ENCODE peak calls at places on chromosomes 7 and 10, in seven cellular contexts. One of them, this sample, is unnamed.
A peak's percentile ranks its signal among the peaks of the same experiment; 100 is the strongest.

GRCh38 chr10:29063806-29064644 is 224.8 kb upstream of the LYZL1 start:
- DNase-seq in neural crest cell: no peak
- DNase-seq in glutamatergic neuron: no peak
- DNase-seq in HFF-Myc: no peak
- DNase-seq in upper lobe of left lung: no peak
- DNase-seq in A673: peak; percentile 62
- DNase-seq in right lobe of liver: no peak
- DNase-seq in this sample: no peak

GRCh38 chr10:7372504-7372903 is 38.3 kb downstream of the SFMBT2 start:
- DNase-seq in neural crest cell: no peak
- DNase-seq in glutamatergic neuron: no peak
- DNase-seq in HFF-Myc: no peak
- DNase-seq in upper lobe of left lung: no peak
- DNase-seq in A673: no peak
- DNase-seq in right lobe of liver: no peak
- DNase-seq in this sample: no peak

GRCh38 chr10:53403688-53404087 is 631.1 kb upstream of the MBL2 start:
- DNase-seq in neural crest cell: no peak
- DNase-seq in glutamatergic neuron: no peak
- DNase-seq in HFF-Myc: no peak
- DNase-seq in upper lobe of left lung: peak; percentile 30
- DNase-seq in A673: peak; percentile 0
- DNase-seq in right lobe of liver: peak; percentile 93
- DNase-seq in this sample: no peak

GRCh38 chr7:137081276-137081675 is 212.8 kb downstream of the CHRM2 start:
- DNase-seq in neural crest cell: no peak
- DNase-seq in glutamatergic neuron: no peak
- DNase-seq in HFF-Myc: no peak
- DNase-seq in upper lobe of left lung: no peak
- DNase-seq in A673: no peak
- DNase-seq in right lobe of liver: no peak
- DNase-seq in this sample: no peak

GRCh38 chr10:44978570-44979280 is at the start of gene DEPP1:
- DNase-seq in neural crest cell: peak; percentile 58
- DNase-seq in glutamatergic neuron: peak; percentile 92
- DNase-seq in HFF-Myc: no peak
- DNase-seq in upper lobe of left lung: peak; percentile 96
- DNase-seq in A673: peak; percentile 91
- DNase-seq in right lobe of liver: peak; percentile 94
- DNase-seq in this sample: no peak

GRCh38 chr7:132897093-132897492 is 184.8 kb downstream of the CHCHD3 start:
- DNase-seq in neural crest cell: no peak
- DNase-seq in glutamatergic neuron: no peak
- DNase-seq in HFF-Myc: no peak
- DNase-seq in upper lobe of left lung: no peak
- DNase-seq in A673: no peak
- DNase-seq in right lobe of liver: no peak
- DNase-seq in this sample: no peak

GRCh38 chr10:22630229-22631174 is 83.9 kb downstream of the PIP4K2A start:
- DNase-seq in neural crest cell: no peak
- DNase-seq in glutamatergic neuron: no peak
- DNase-seq in HFF-Myc: no peak
- DNase-seq in upper lobe of left lung: no peak
- DNase-seq in A673: peak; percentile 65
- DNase-seq in right lobe of liver: no peak
- DNase-seq in this sample: no peak

GRCh38 chr10:1412531-1413189 is 324.7 kb downstream of the ADARB2 start:
- DNase-seq in neural crest cell: no peak
- DNase-seq in glutamatergic neuron: no peak
- DNase-seq in HFF-Myc: no peak
- DNase-seq in upper lobe of left lung: no peak
- DNase-seq in A673: no peak
- DNase-seq in right lobe of liver: peak; percentile 13
- DNase-seq in this sample: no peak

GRCh38 chr7:139523199-139523941 is at the start of gene CLEC2L:
- DNase-seq in neural crest cell: no peak
- DNase-seq in glutamatergic neuron: peak; percentile 70
- DNase-seq in HFF-Myc: no peak
- DNase-seq in upper lobe of left lung: no peak
- DNase-seq in A673: peak; percentile 18
- DNase-seq in right lobe of liver: no peak
- DNase-seq in this sample: no peak

GRCh38 chr10:61389887-61390286 is 63.3 kb downstream of the TMEM26 start:
- DNase-seq in neural crest cell: no peak
- DNase-seq in glutamatergic neuron: no peak
- DNase-seq in HFF-Myc: no peak
- DNase-seq in upper lobe of left lung: no peak
- DNase-seq in A673: peak; percentile 31
- DNase-seq in right lobe of liver: no peak
- DNase-seq in this sample: no peak

GRCh38 chr10:120746016-120746755 is 105.0 kb upstream of the WDR11 start:
- DNase-seq in neural crest cell: no peak
- DNase-seq in glutamatergic neuron: peak; percentile 56
- DNase-seq in HFF-Myc: no peak
- DNase-seq in upper lobe of left lung: no peak
- DNase-seq in A673: no peak
- DNase-seq in right lobe of liver: no peak
- DNase-seq in this sample: no peak

GRCh38 chr7:76998263-76998666 is 33.9 kb downstream of the SPDYE17 start:
- DNase-seq in neural crest cell: no peak
- DNase-seq in glutamatergic neuron: no peak
- DNase-seq in HFF-Myc: no peak
- DNase-seq in upper lobe of left lung: no peak
- DNase-seq in A673: no peak
- DNase-seq in right lobe of liver: no peak
- DNase-seq in this sample: no peak

GRCh38 chr7:70017371-70017770 is 419.1 kb downstream of the AUTS2 start:
- DNase-seq in neural crest cell: no peak
- DNase-seq in glutamatergic neuron: peak; percentile 44
- DNase-seq in HFF-Myc: no peak
- DNase-seq in upper lobe of left lung: no peak
- DNase-seq in A673: no peak
- DNase-seq in right lobe of liver: no peak
- DNase-seq in this sample: no peak

GRCh38 chr7:92639956-92640355 is 49.8 kb upstream of the FAM133B start:
- DNase-seq in neural crest cell: no peak
- DNase-seq in glutamatergic neuron: no peak
- DNase-seq in HFF-Myc: no peak
- DNase-seq in upper lobe of left lung: no peak
- DNase-seq in A673: no peak
- DNase-seq in right lobe of liver: no peak
- DNase-seq in this sample: no peak

GRCh38 chr10:88819290-88819689 is 16.8 kb downstream of the LIPM start:
- DNase-seq in neural crest cell: no peak
- DNase-seq in glutamatergic neuron: no peak
- DNase-seq in HFF-Myc: no peak
- DNase-seq in upper lobe of left lung: no peak
- DNase-seq in A673: peak; percentile 18
- DNase-seq in right lobe of liver: no peak
- DNase-seq in this sample: no peak

GRCh38 chr10:30818010-30818660 is 188.6 kb upstream of the LYZL2 start:
- DNase-seq in neural crest cell: no peak
- DNase-seq in glutamatergic neuron: no peak
- DNase-seq in HFF-Myc: no peak
- DNase-seq in upper lobe of left lung: peak; percentile 74
- DNase-seq in A673: no peak
- DNase-seq in right lobe of liver: peak; percentile 67
- DNase-seq in this sample: no peak

GRCh38 chr10:13712799-13713581 is 126.2 kb downstream of the PRPF18 start:
- DNase-seq in neural crest cell: no peak
- DNase-seq in glutamatergic neuron: no peak
- DNase-seq in HFF-Myc: peak; percentile 97
- DNase-seq in upper lobe of left lung: peak; percentile 86
- DNase-seq in A673: peak; percentile 99
- DNase-seq in right lobe of liver: peak; percentile 59
- DNase-seq in this sample: no peak

DNA sequence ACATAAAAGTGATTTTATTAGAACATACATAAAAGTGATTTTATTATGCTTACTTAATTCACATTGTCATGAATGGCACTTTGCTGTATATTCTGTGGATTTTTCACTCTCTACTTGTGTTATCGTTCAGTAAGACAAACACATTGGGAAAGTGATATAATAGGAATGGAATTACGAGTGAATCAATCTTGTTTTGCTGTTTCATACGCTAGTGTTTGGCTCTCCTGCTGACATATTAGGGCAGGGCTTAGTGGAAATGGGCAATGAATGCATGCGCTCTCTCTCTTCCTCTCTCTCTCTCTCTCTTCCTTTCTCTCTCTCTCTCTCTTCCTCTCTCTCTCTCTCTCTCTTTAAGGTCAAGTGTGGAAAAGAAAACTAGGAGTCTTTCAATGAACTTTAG is 561.2 kb downstream of the ACTR3B start:
- DNase-seq in neural crest cell: no peak
- DNase-seq in glutamatergic neuron: no peak
- DNase-seq in HFF-Myc: no peak
- DNase-seq in upper lobe of left lung: no peak
- DNase-seq in A673: no peak
- DNase-seq in right lobe of liver: no peak
- DNase-seq in this sample: no peak
- TF ChIP-seq CTCF in neural crest cell: no peak
- TF ChIP-seq CTCF in glutamatergic neuron: no peak
- TF ChIP-seq CTCF in HFF-Myc: no peak
- TF ChIP-seq CTCF in upper lobe of left lung: no peak
- TF ChIP-seq CTCF in A673: no peak
- TF ChIP-seq CTCF in right lobe of liver: no peak
- TF ChIP-seq CTCF in this sample: no peak

GRCh38 chr7:151311294-151311864 is 30.2 kb upstream of the NUB1 start:
- DNase-seq in neural crest cell: no peak
- DNase-seq in glutamatergic neuron: peak; percentile 34
- DNase-seq in HFF-Myc: no peak
- DNase-seq in upper lobe of left lung: no peak
- DNase-seq in A673: peak; percentile 55
- DNase-seq in right lobe of liver: peak; percentile 33
- DNase-seq in this sample: no peak
- TF ChIP-seq CTCF in neural crest cell: peak; percentile 30
- TF ChIP-seq CTCF in glutamatergic neuron: no peak
- TF ChIP-seq CTCF in HFF-Myc: peak; percentile 62
- TF ChIP-seq CTCF in upper lobe of left lung: no peak
- TF ChIP-seq CTCF in A673: peak; percentile 47
- TF ChIP-seq CTCF in right lobe of liver: no peak
- TF ChIP-seq CTCF in this sample: no peak

DNA sequence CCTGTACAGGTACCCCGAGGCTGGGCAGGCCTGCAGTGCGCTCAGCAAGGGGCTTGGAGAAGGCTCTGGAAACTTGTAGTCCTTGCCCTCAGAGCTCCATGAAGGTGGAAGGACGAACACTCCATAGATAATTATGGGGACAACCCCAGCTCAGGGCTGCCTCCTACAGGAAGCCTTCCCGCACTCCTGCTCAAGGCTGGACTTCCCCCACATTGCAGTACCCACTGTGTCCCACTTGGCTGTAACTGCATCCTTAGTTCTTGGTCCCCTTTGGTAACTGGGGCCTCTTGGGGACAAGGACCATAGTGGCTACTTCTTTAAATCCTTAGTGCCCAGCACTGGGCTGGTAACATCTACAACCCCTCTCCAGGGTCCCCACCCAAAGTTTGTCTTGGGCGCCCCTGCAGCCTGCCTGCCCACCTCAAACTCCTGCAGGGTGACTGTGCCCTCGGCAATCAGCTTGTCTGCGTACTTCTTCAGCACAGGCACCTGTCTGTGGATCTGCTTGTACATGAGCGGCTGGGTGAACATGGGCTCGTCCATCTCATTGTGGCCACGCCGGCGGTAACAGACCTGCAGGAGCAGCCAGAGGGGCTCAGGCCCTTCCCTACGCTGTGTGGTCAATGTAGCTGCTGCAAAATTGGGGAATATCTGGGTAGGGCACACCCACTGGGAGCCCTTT is 17.1 kb downstream of the OGDHL start:
- DNase-seq in neural crest cell: no peak
- DNase-seq in glutamatergic neuron: no peak
- DNase-seq in HFF-Myc: no peak
- DNase-seq in upper lobe of left lung: no peak
- DNase-seq in A673: no peak
- DNase-seq in right lobe of liver: no peak
- DNase-seq in this sample: no peak
- TF ChIP-seq CTCF in neural crest cell: no peak
- TF ChIP-seq CTCF in glutamatergic neuron: no peak
- TF ChIP-seq CTCF in HFF-Myc: no peak
- TF ChIP-seq CTCF in upper lobe of left lung: no peak
- TF ChIP-seq CTCF in A673: peak; percentile 11
- TF ChIP-seq CTCF in right lobe of liver: no peak
- TF ChIP-seq CTCF in this sample: no peak

GRCh38 chr7:99627513-99627912 is 10.8 kb downstream of the ZSCAN25 start:
- DNase-seq in neural crest cell: no peak
- DNase-seq in glutamatergic neuron: no peak
- DNase-seq in HFF-Myc: no peak
- DNase-seq in upper lobe of left lung: no peak
- DNase-seq in A673: no peak
- DNase-seq in right lobe of liver: no peak
- DNase-seq in this sample: no peak

GRCh38 chr7:99626661-99627060 is 9.9 kb downstream of the ZSCAN25 start:
- DNase-seq in neural crest cell: no peak
- DNase-seq in glutamatergic neuron: no peak
- DNase-seq in HFF-Myc: no peak
- DNase-seq in upper lobe of left lung: no peak
- DNase-seq in A673: no peak
- DNase-seq in right lobe of liver: no peak
- DNase-seq in this sample: no peak

GRCh38 chr7:99628471-99629465 is 12.0 kb downstream of the ZSCAN25 start:
- DNase-seq in neural crest cell: no peak
- DNase-seq in glutamatergic neuron: no peak
- DNase-seq in HFF-Myc: no peak
- DNase-seq in upper lobe of left lung: no peak
- DNase-seq in A673: no peak
- DNase-seq in right lobe of liver: no peak
- DNase-seq in this sample: no peak

GRCh38 chr7:99629643-99630042 is 12.9 kb downstream of the ZSCAN25 start:
- DNase-seq in neural crest cell: no peak
- DNase-seq in glutamatergic neuron: no peak
- DNase-seq in HFF-Myc: no peak
- DNase-seq in upper lobe of left lung: no peak
- DNase-seq in A673: no peak
- DNase-seq in right lobe of liver: no peak
- DNase-seq in this sample: no peak

DNA sequence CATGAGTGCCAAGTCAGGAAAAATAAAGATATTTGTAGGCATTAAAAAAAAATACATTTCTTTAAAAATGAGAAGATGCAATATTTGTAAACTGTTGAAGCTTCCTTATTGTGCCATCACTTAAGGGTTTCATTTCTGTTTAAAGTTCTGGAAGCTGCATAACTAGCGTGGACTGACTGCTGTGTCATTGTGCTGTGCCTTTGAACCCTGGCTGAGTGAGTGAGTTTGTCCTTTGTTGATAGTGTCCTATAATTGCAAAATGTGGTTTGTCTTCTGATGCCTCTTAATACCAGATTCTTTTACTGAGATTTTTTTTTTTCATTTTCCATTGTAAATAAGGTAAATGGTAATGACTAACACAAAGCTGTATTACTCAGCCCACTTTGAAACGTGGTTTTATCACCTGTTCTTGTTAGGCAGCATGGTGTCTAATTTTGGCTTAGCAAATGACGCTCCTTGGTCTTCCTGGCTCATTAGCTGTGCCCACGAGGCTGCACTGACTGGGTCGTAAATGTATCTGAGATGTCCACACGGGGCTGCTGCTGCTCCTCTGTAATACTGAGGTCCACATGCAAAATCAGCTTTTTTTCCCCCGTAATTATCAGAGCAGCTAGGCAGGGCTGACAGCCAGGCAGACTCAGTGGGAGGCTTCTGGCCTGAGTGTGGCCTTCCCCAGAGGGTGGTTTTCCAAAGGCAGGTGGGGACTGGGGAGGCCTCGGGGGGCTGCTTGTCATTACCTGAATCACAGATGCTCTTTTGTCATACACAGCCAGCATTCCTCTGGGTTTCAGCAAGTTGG is 14.8 kb downstream of the ZSCAN25 start:
- DNase-seq in neural crest cell: no peak
- DNase-seq in glutamatergic neuron: no peak
- DNase-seq in HFF-Myc: no peak
- DNase-seq in upper lobe of left lung: no peak
- DNase-seq in A673: peak; percentile 27
- DNase-seq in right lobe of liver: no peak
- DNase-seq in this sample: no peak
- TF ChIP-seq CTCF in neural crest cell: no peak
- TF ChIP-seq CTCF in glutamatergic neuron: no peak
- TF ChIP-seq CTCF in HFF-Myc: peak; percentile 29
- TF ChIP-seq CTCF in upper lobe of left lung: no peak
- TF ChIP-seq CTCF in A673: peak; percentile 34
- TF ChIP-seq CTCF in right lobe of liver: peak; percentile 20
- TF ChIP-seq CTCF in this sample: no peak

This sample was measured in natural killer cell.